ENCODE peak calls at places on chromosomes 2 and 18, in four cellular contexts. Y, S, M and E are unnamed samples.

GRCh38 chr2:3076848-3077735 is 300.5 kb downstream of the EIPR1 start:
- DNase-seq in Y (no peak), S (no peak), M (no peak), E (no peak)

GRCh38 chr2:118856978-118857676 is 9.7 kb upstream of the EN1 start:
- DNase-seq in Y (no peak), S (no peak), M (no peak), E (no peak)

GRCh38 chr2:23386422-23387220 is 1.6 kb downstream of the KLHL29 start:
- DNase-seq in S (peak), Y (no peak), M (no peak), E (peak)

GRCh38 chr2:121790276-121790956 is 35.0 kb downstream of the TSN start:
- DNase-seq in S (no peak), M (peak), Y (no peak), E (no peak)

GRCh38 chr18:10927980-10928605 is 221.3 kb downstream of the PIEZO2 start:
- DNase-seq in S (no peak), M (no peak), Y (no peak), E (no peak)

GRCh38 chr2:241546771-241547498 is 11.6 kb upstream of the BOK start:
- DNase-seq in Y (no peak), S (no peak), M (peak), E (no peak)

GRCh38 chr2:219626540-219626939 is 890 bp upstream of the SLC4A3 start:
- DNase-seq in S (no peak), M (peak), Y (no peak), E (no peak)

GRCh38 chr2:217710218-217710565 is 292.6 kb downstream of the TNS1 start:
- DNase-seq in Y (no peak), M (no peak), S (no peak), E (no peak)

GRCh38 chr2:207253946-207254345 is 88.2 kb upstream of the KLF7 start:
- DNase-seq in S (no peak), M (no peak), Y (no peak), E (no peak)

GRCh38 chr2:176234216-176234615 is 35.0 kb upstream of the MTX2 start:
- DNase-seq in Y (no peak), M (no peak), S (no peak), E (no peak)

GRCh38 chr2:165112133-165112573 is 91.7 kb downstream of the SCN3A start:
- DNase-seq in S (no peak), M (no peak), Y (no peak), E (no peak)

GRCh38 chr2:100365434-100365833 is 43.1 kb upstream of the LONRF2 start:
- DNase-seq in Y (no peak), S (no peak), M (no peak), E (no peak)

GRCh38 chr2:172299741-172300140 is 127.6 kb upstream of the ITGA6 start:
- DNase-seq in M (no peak), S (no peak), Y (no peak), E (no peak)

GRCh38 chr18:51664236-51664635 is 466.8 kb upstream of the MEX3C start:
- DNase-seq in M (no peak), S (no peak), Y (no peak), E (no peak)

GRCh38 chr2:61157371-61158003 is 4.5 kb upstream of the C2orf74 start:
- DNase-seq in S (no peak), M (no peak), Y (no peak), E (no peak)

GRCh38 chr2:12493031-12493513 is 223.7 kb upstream of the TRIB2 start:
- DNase-seq in M (no peak), S (no peak), Y (peak), E (no peak)

GRCh38 chr2:101380376-101380775 is 6.9 kb downstream of the CREG2 start:
- DNase-seq in M (no peak), S (no peak), Y (no peak), E (no peak)

GRCh38 chr2:2867371-2867770 is 510.2 kb downstream of the EIPR1 start:
- DNase-seq in S (no peak), M (no peak), Y (no peak), E (no peak)

GRCh38 chr2:97950329-97951154 is 45.2 kb downstream of the TMEM131 start:
- DNase-seq in Y (no peak), M (no peak), S (no peak), E (no peak)

GRCh38 chr2:121213386-121213785 is 71.6 kb downstream of the TFCP2L1 start:
- DNase-seq in Y (no peak), S (no peak), M (no peak), E (no peak)

GRCh38 chr2:226760412-226761194 is 39.0 kb downstream of the IRS1 start:
- DNase-seq in Y (no peak), M (peak), S (no peak), E (no peak)

GRCh38 chr2:128494640-128495321 is 176.1 kb upstream of the HS6ST1 start:
- DNase-seq in M (no peak), S (no peak), Y (no peak), E (no peak)

GRCh38 chr2:43331428-43331827 is 105.0 kb upstream of the ZFP36L2 start:
- DNase-seq in M (no peak), Y (peak), S (no peak), E (no peak)

GRCh38 chr18:75247601-75248421 is 37.2 kb downstream of the TSHZ1 start:
- DNase-seq in M (peak), S (no peak), Y (no peak), E (no peak)

GRCh38 chr2:126657636-126658315 is 1.8 kb downstream of the GYPC start:
- DNase-seq in Y (peak), M (no peak), S (peak), E (peak)

GRCh38 chr2:220079595-220079994 is 452.2 kb downstream of the SLC4A3 start:
- DNase-seq in S (no peak), Y (no peak), M (no peak), E (no peak)

GRCh38 chr2:210630904-210631560 is 74.6 kb downstream of the CPS1 start:
- DNase-seq in Y (no peak), S (no peak), M (no peak), E (no peak)

GRCh38 chr2:176096986-176097819 is 2.4 kb upstream of the HOXD12 start:
- DNase-seq in Y (peak), M (peak), S (peak), E (peak)

GRCh38 chr2:85811173-85811849 is 57.5 kb downstream of the ATOH8 start:
- DNase-seq in M (no peak), S (no peak), Y (no peak), E (no peak)

GRCh38 chr2:236171213-236172201 is 3.3 kb upstream of the GBX2 start:
- DNase-seq in S (no peak), Y (no peak), M (no peak), E (peak)

GRCh38 chr2:86225581-86225980 is 26.3 kb downstream of the MRPL35 start:
- DNase-seq in S (no peak), Y (no peak), M (no peak), E (no peak)

GRCh38 chr2:39243469-39244123 is at the start of gene CDKL4:
- DNase-seq in Y (no peak), M (no peak), S (no peak), E (peak)

GRCh38 chr18:48820483-48821250 is 130.1 kb downstream of the SMAD7 start:
- DNase-seq in S (no peak), Y (no peak), M (no peak), E (peak)

DNA sequence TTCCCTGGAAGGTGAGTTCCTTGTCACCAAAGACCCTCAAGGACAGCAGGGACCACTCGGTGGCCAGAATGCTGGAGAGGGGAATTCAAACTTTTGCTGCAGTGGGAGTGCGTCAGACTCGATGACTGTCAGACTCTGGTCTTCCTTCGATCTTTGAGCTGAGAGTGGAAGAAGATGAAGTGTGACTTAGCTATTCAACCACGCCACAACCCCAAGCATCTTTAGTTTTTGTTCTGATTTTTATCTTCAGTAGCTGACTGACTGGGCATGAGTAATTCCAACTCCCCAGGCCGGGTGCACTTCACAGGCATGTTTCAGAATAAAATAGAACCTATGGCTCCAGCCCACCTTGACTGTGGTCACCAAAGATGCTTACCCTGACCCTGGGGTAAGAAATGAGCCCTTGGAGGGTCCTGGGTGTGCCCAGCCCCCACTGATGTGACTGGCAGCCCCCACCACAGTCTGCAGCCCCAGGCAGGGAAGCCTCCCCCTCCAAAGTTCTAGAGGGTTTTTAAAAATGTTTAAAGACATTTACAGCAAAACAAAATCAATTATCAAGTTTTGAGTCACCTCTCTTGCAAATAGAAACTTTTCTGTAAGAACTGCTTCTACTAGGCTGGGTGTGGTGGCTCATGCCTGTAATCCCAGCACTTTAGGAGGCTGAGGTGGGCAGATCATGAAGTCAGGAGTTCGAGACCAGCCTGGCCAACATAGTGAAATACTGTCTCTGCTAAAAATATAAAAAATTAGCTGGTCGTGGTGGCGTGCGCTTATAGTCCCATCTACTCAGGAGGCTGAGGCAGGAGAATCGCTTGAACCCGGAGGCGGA is 24.9 kb upstream of the YWHAQ start:
- DNase-seq in M (no peak), S (no peak), Y (no peak), E (no peak)
- TF ChIP-seq SP1 in M (no peak), S (no peak), Y (no peak), E (no peak)

GRCh38 chr2:70923378-70924015 is 12.2 kb upstream of the ATP6V1B1 start:
- DNase-seq in S (peak), Y (peak), M (no peak), E (peak)
- TF ChIP-seq ELF4 in S (no peak), Y (no peak), M (no peak), E (no peak)

DNA sequence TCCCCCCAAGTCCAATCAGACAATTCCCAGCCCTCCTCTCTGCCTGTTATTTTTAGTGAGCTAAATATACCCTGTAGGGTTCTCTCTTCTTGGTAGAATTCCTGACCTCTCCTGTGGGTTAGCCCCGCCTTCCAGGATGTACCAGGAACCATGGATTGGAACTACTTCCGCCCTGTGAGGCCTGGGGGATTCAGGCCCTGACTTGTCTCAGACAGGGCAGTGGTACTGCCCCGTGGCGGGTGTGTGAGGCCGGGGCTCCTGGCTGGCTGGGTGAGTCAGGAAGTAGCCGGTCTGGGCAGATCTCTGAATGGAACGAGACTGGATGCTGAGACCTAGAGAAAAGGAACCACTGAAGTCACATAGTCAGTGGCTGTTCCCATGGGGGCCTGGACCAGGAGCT is 50.5 kb downstream of the DYSF start:
- DNase-seq in M (no peak), S (no peak), Y (no peak), E (no peak)
- TF ChIP-seq SP1 in M (no peak), S (no peak), Y (no peak), E (no peak)

DNA sequence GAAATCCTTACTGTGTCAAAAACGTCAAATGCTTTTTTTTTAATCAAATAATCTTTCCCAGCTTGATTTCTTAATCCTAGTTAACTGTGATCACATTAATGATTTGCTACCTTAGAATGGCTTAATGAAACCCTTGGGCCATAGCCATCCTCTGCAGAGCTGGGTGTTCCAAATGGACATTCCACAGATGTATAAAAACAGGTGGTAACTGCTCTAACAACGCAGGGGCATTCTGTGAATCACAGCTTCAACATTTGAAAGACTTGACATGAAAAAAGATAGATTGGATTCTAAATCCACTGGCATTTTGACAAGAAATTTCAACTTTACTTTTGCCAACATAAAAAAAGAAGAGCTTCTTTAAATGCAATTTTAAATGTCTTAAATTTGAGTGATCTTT is 69.8 kb upstream of the RASGRP3 start:
- DNase-seq in M (no peak), Y (no peak), S (no peak), E (no peak)
- TF ChIP-seq ELF4 in M (no peak), Y (no peak), S (no peak), E (no peak)

GRCh38 chr2:124708661-124709060 is 683.6 kb downstream of the CNTNAP5 start:
- DNase-seq in Y (no peak), S (no peak), M (no peak), E (no peak)
- TF ChIP-seq SP1 in Y (no peak), S (no peak), M (no peak), E (no peak)

GRCh38 chr18:54606835-54607212 is 15.8 kb downstream of the DYNAP start:
- DNase-seq in M (no peak), Y (no peak), S (no peak), E (peak)

GRCh38 chr18:54607213-54607934 is 16.3 kb downstream of the DYNAP start:
- DNase-seq in Y (no peak), M (peak), S (no peak), E (peak)

GRCh38 chr18:54608008-54608642 is 17.1 kb downstream of the DYNAP start:
- DNase-seq in Y (no peak), S (no peak), M (no peak), E (no peak)

DNA sequence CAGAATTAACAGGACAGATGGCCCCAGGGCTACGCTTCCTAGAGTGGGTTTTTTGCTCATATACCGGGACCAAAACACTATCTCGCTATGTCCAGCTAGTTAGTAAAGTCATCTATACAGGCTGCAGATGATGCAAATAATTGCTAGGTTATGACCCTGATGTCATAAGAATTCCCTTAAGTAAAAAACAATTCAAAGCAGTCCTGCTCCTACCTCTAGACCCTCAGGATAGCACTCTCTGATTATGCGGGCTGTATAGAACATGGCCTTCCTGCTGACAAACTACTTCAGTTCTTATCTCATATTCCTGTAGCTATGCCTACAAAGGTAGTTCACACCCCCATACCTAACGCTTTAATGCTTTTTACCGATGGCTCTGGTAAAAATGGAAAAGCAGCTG is 13.2 kb downstream of the DYNAP start:
- DNase-seq in Y (no peak), S (no peak), M (no peak), E (no peak)
- TF ChIP-seq ELF4 in Y (no peak), S (no peak), M (no peak), E (no peak)

GRCh38 chr2:195533771-195534642 is 123.0 kb upstream of the SLC39A10 start:
- DNase-seq in M (no peak), Y (peak), S (no peak), E (no peak)
- TF ChIP-seq SP1 in M (no peak), Y (no peak), S (no peak), E (no peak)

GRCh38 chr18:55286257-55286825 is 301.7 kb downstream of the TCF4 start:
- DNase-seq in M (no peak), S (no peak), Y (no peak), E (no peak)

GRCh38 chr18:55283309-55283708 is 304.7 kb downstream of the TCF4 start:
- DNase-seq in M (no peak), Y (no peak), S (no peak), E (no peak)

GRCh38 chr18:55275042-55275897 is 312.7 kb downstream of the TCF4 start:
- DNase-seq in Y (peak), M (no peak), S (peak), E (no peak)

GRCh38 chr18:55284614-55285013 is 303.4 kb downstream of the TCF4 start:
- DNase-seq in Y (no peak), S (no peak), M (no peak), E (no peak)

GRCh38 chr18:55280515-55280914 is 307.5 kb downstream of the TCF4 start:
- DNase-seq in S (no peak), M (no peak), Y (no peak), E (no peak)
- TF ChIP-seq ELF4 in S (no peak), M (no peak), Y (no peak), E (no peak)

DNA sequence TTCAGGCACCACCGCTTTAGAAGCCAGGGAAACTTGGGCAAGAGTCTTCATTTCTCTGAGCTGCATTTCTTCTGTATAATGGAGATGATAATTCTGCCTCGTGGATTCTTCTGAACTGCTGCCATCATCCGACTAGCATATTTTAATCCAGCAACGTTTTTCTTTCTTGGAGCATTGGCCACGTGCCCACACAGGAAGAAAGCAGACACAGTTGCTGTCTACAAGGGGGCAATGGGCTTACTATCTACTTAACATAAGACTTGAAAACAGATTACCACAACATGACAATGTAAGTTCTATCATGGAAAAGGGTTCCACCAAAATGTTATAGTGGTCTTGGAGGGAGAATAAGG is 176.5 kb downstream of the FAM210A start:
- DNase-seq in Y (no peak), M (no peak), S (no peak), E (no peak)
- TF ChIP-seq SP1 in Y (no peak), M (no peak), S (no peak), E (no peak)

DNA sequence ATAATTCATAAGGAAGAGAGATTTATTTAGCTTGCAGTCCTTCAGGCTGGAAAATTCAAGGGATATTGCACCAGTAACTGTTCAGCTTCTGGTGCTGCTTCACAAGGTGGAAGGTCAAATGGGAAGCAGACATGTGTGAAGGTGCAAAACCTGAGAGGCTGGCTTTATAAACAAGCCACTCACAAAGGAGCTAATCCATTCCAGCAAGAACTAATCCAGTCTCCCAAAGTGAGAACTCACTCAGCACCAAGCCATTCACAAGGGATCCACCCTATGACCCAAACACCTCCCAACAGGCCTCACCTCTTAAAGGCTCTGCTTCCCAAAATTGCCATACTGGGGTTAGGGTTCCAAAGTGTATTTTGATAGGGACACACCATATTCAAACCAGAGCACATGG is 1018.4 kb upstream of the ACVR2A start:
- DNase-seq in M (no peak), Y (no peak), S (no peak), E (no peak)
- TF ChIP-seq ELF4 in M (no peak), Y (no peak), S (no peak), E (no peak)